ENCODE peak calls at places on chromosomes 11 and 22, in five cellular contexts. One of them, this sample, is unnamed. For H3K27me3, the result is how much of the 10 kb centered on the place peaks cover.

GRCh38 chr22:36585841-36586240 is 56.9 kb upstream of the EIF3D start:
- DNase-seq in adipocyte: no peak
- DNase-seq in uterus: no peak
- DNase-seq in body of pancreas: no peak
- DNase-seq in K562: no peak
- DNase-seq in this sample: no peak

GRCh38 chr11:13294178-13294577 is 16.6 kb downstream of the BMAL1 start:
- DNase-seq in uterus: no peak
- DNase-seq in body of pancreas: no peak
- DNase-seq in K562: no peak
- DNase-seq in adipocyte: no peak
- DNase-seq in this sample: no peak

GRCh38 chr11:100515087-100515486 is 172.0 kb upstream of the ARHGAP42 start:
- DNase-seq in body of pancreas: no peak
- DNase-seq in adipocyte: peak
- DNase-seq in K562: no peak
- DNase-seq in uterus: no peak
- DNase-seq in this sample: no peak

GRCh38 chr11:44474702-44475101 is 90.8 kb upstream of the CD82 start:
- DNase-seq in adipocyte: no peak
- DNase-seq in K562: no peak
- DNase-seq in uterus: no peak
- DNase-seq in body of pancreas: no peak
- DNase-seq in this sample: no peak

GRCh38 chr11:2272241-2272945 is 2.0 kb upstream of the ASCL2 start:
- DNase-seq in K562: no peak
- DNase-seq in body of pancreas: no peak
- DNase-seq in uterus: peak
- DNase-seq in adipocyte: no peak
- DNase-seq in this sample: no peak

GRCh38 chr11:134587345-134587744 is 175.3 kb upstream of the B3GAT1 start:
- DNase-seq in body of pancreas: no peak
- DNase-seq in K562: no peak
- DNase-seq in uterus: no peak
- DNase-seq in adipocyte: no peak
- DNase-seq in this sample: no peak

GRCh38 chr11:121418625-121419114 is 33.4 kb upstream of the SORL1 start:
- DNase-seq in uterus: no peak
- DNase-seq in adipocyte: no peak
- DNase-seq in body of pancreas: no peak
- DNase-seq in K562: no peak
- DNase-seq in this sample: no peak

GRCh38 chr11:102241026-102241425 is 76.3 kb upstream of the BIRC3 start:
- DNase-seq in K562: no peak
- DNase-seq in body of pancreas: no peak
- DNase-seq in uterus: no peak
- DNase-seq in adipocyte: no peak
- DNase-seq in this sample: no peak

GRCh38 chr11:120739780-120740179 is 228.2 kb downstream of the GRIK4 start:
- DNase-seq in uterus: no peak
- DNase-seq in K562: no peak
- DNase-seq in adipocyte: no peak
- DNase-seq in body of pancreas: no peak
- DNase-seq in this sample: no peak

GRCh38 chr11:75334402-75334891 is 17.0 kb downstream of the ARRB1 start:
- DNase-seq in K562: peak
- DNase-seq in adipocyte: no peak
- DNase-seq in body of pancreas: no peak
- DNase-seq in uterus: no peak
- DNase-seq in this sample: no peak

GRCh38 chr11:35918716-35919115 is 25.1 kb upstream of the LDLRAD3 start:
- DNase-seq in adipocyte: no peak
- DNase-seq in K562: no peak
- DNase-seq in body of pancreas: no peak
- DNase-seq in uterus: no peak
- DNase-seq in this sample: no peak

GRCh38 chr11:57900315-57900714 is 123.4 kb upstream of the OR9Q1 start:
- DNase-seq in body of pancreas: no peak
- DNase-seq in K562: no peak
- DNase-seq in adipocyte: no peak
- DNase-seq in uterus: no peak
- DNase-seq in this sample: no peak

GRCh38 chr11:114280696-114281095 is 15.5 kb upstream of the NNMT start:
- DNase-seq in uterus: peak
- DNase-seq in K562: peak
- DNase-seq in adipocyte: peak
- DNase-seq in body of pancreas: no peak
- DNase-seq in this sample: no peak

GRCh38 chr11:123561046-123561781 is 93.2 kb downstream of the SCN3B start:
- DNase-seq in body of pancreas: peak
- DNase-seq in K562: no peak
- DNase-seq in adipocyte: peak
- DNase-seq in uterus: peak
- DNase-seq in this sample: no peak

GRCh38 chr22:39205344-39206021 is 39.3 kb downstream of the PDGFB start:
- DNase-seq in adipocyte: peak
- DNase-seq in K562: peak
- DNase-seq in uterus: peak
- DNase-seq in body of pancreas: no peak
- DNase-seq in this sample: peak

DNA sequence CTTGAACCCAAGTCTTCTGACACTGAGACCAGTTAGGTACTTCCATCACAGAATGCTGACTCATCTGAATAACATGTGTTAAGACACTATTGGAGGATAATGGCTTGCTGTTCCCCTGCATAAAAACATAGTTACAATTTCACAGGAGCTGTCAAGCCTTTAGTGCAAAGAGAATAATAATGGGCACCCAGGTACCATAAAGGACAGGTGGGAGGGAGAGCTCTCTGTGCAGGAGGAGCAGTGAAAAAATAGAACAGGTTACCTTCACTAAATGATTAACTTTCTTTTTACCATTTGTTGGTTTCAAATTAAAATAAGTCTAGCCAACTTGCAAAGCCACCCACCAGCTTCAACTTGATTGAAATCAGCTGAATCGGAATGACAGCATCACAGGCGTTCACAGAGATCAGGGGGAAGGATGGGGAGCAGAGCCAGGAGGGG is 173.2 kb downstream of the DSCAML1 start:
- DNase-seq in uterus: no peak
- DNase-seq in body of pancreas: no peak
- DNase-seq in K562: no peak
- DNase-seq in adipocyte: no peak
- DNase-seq in this sample: no peak
- H3K27me3 ChIP-seq in uterus: under half
- H3K27me3 ChIP-seq in body of pancreas: under half
- H3K27me3 ChIP-seq in K562: under half
- H3K27me3 ChIP-seq in adipocyte: under half
- H3K27me3 ChIP-seq in this sample: under half

DNA sequence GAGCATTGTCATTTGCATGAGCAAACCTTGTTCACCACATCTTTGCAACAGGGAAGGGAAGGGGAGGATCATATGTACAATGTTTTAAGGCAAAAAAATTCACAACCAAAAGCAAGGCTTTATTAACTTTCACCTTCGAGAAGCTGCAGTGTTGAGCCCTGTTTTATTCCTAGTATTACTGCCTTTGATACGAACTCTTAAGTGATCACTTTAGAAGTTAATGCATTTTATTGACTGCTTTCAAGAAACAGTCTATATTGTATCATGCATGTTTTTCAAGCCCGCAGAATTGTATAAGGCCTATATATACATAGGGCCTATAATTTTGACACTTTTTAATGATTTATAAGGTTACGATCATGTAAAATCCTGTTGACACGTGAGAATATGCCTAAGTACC is 117.5 kb upstream of the VPREB1 start:
- DNase-seq in body of pancreas: no peak
- DNase-seq in K562: no peak
- DNase-seq in adipocyte: no peak
- DNase-seq in uterus: no peak
- DNase-seq in this sample: no peak
- H3K27me3 ChIP-seq in body of pancreas: under half
- H3K27me3 ChIP-seq in K562: under half
- H3K27me3 ChIP-seq in adipocyte: under half
- H3K27me3 ChIP-seq in uterus: under half
- H3K27me3 ChIP-seq in this sample: under half

DNA sequence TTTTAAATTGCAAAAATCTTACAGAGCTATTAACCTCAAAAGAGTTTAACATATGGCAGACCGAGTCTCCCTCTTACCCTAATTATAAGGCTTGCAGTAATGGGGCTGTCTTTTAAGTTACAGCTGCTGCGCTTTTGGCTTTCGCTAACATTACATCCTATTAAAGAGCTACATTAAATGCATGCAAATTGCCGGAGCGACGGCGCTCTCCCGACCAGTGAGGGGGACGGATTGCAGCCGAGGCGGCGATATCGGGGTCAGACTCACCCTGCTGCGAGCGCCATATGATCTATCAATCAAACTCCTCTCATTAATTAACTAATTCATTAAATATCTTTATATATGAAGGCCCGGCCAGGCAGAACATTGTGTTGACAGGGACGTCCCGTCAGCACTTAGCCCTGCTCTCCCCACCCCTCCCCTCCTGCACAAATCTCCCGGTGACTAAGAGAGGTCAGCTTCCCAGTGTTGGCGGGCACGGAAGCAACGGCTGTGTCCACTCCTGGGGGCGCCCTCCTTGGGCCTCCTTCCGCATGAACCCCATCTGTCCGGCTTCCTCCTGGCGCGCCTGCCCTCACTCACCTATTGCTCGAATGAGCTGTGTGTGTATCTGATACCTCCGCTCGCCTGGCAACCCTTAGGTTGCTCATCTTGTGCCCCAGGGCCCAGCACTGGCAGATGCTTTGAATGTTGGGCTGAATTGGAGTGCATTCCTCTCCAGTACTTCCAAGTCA is 156.0 kb upstream of the CADM1 start:
- DNase-seq in uterus: no peak
- DNase-seq in body of pancreas: no peak
- DNase-seq in K562: no peak
- DNase-seq in adipocyte: no peak
- DNase-seq in this sample: no peak
- H3K27me3 ChIP-seq in uterus: under half
- H3K27me3 ChIP-seq in body of pancreas: under half
- H3K27me3 ChIP-seq in K562: under half
- H3K27me3 ChIP-seq in adipocyte: half or more
- H3K27me3 ChIP-seq in this sample: under half

GRCh38 chr22:20199906-20200305 is 49.1 kb upstream of the CCDC188 start:
- DNase-seq in adipocyte: no peak
- DNase-seq in uterus: no peak
- DNase-seq in K562: no peak
- DNase-seq in body of pancreas: no peak
- DNase-seq in this sample: no peak
- H3K27me3 ChIP-seq in adipocyte: half or more
- H3K27me3 ChIP-seq in uterus: under half
- H3K27me3 ChIP-seq in K562: half or more
- H3K27me3 ChIP-seq in body of pancreas: under half
- H3K27me3 ChIP-seq in this sample: under half

GRCh38 chr11:127000991-127001390 is 421 bp upstream of the KIRREL3 start:
- DNase-seq in body of pancreas: no peak
- DNase-seq in uterus: no peak
- DNase-seq in adipocyte: peak
- DNase-seq in K562: no peak
- DNase-seq in this sample: no peak

GRCh38 chr11:126997641-126998040 is 2.9 kb downstream of the KIRREL3 start:
- DNase-seq in K562: no peak
- DNase-seq in uterus: no peak
- DNase-seq in adipocyte: no peak
- DNase-seq in body of pancreas: no peak
- DNase-seq in this sample: no peak

GRCh38 chr11:126997196-126997595 is 3.4 kb downstream of the KIRREL3 start:
- DNase-seq in uterus: no peak
- DNase-seq in adipocyte: peak
- DNase-seq in K562: no peak
- DNase-seq in body of pancreas: no peak
- DNase-seq in this sample: no peak

GRCh38 chr11:127000291-127000968 is at the start of gene KIRREL3:
- DNase-seq in uterus: no peak
- DNase-seq in adipocyte: peak
- DNase-seq in body of pancreas: no peak
- DNase-seq in K562: no peak
- DNase-seq in this sample: no peak

GRCh38 chr11:126999366-126999765 is 1.2 kb downstream of the KIRREL3 start:
- DNase-seq in body of pancreas: no peak
- DNase-seq in adipocyte: no peak
- DNase-seq in K562: no peak
- DNase-seq in uterus: no peak
- DNase-seq in this sample: no peak
- H3K27me3 ChIP-seq in body of pancreas: under half
- H3K27me3 ChIP-seq in adipocyte: under half
- H3K27me3 ChIP-seq in K562: under half
- H3K27me3 ChIP-seq in uterus: under half
- H3K27me3 ChIP-seq in this sample: under half

This sample was measured in GM06990.